ENCODE peak calls at places on chromosome 19, in ten cellular contexts. A is H54, Z is IMR-90, K is prostate gland, L is body of pancreas, I is H1, W is right lobe of liver, D is K562, T is HCT116, J is tibial nerve. S is an unnamed sample.

GRCh38 chr19:41265376-41266153 is 1.4 kb downstream of the HNRNPUL1 start:
- DNase-seq in D (peak; percentile 24), T (no peak), L (peak; percentile 20), K (peak; percentile 26), W (no peak), Z (peak; percentile 37), A (no peak), J (no peak), I (no peak), S (peak; percentile 13)

GRCh38 chr19:4878491-4878968 is 11.1 kb upstream of the PLIN3 start:
- DNase-seq in A (no peak), L (no peak), W (no peak), I (peak; percentile 60), T (no peak), D (no peak), K (no peak), J (no peak), Z (no peak), S (no peak)

GRCh38 chr19:42121666-42122069 is 10.6 kb downstream of the POU2F2 start:
- DNase-seq in K (no peak), W (peak; percentile 65), I (no peak), Z (peak; percentile 88), L (no peak), J (no peak), A (peak; percentile 98), T (no peak), D (no peak), S (peak; percentile 7)

GRCh38 chr19:28785961-28786360 is 427.0 kb downstream of the UQCRFS1 start:
- DNase-seq in T (no peak), W (no peak), K (no peak), L (no peak), I (no peak), A (no peak), Z (no peak), J (no peak), D (no peak), S (no peak)

GRCh38 chr19:37817180-37817911 is 38.0 kb upstream of the ZNF573 start:
- DNase-seq in A (no peak), J (peak; percentile 40), Z (peak; percentile 3), T (no peak), D (no peak), L (peak; percentile 81), K (peak; percentile 63), I (peak; percentile 86), W (peak; percentile 61), S (peak; percentile 95)

GRCh38 chr19:45676851-45677263 is 8.8 kb downstream of the GIPR start:
- DNase-seq in W (no peak), J (no peak), T (no peak), K (no peak), D (no peak), A (no peak), I (peak; percentile 85), L (peak; percentile 64), Z (no peak), S (peak; percentile 16)

GRCh38 chr19:42286349-42287016 is 15.4 kb upstream of the PRR19 start:
- DNase-seq in W (peak; percentile 65), J (no peak), K (no peak), Z (peak; percentile 27), L (peak; percentile 74), T (no peak), D (peak; percentile 52), I (no peak), A (no peak), S (peak; percentile 84)

GRCh38 chr19:13917888-13918406 is 11.9 kb downstream of the CC2D1A start:
- DNase-seq in J (no peak), L (no peak), I (no peak), A (no peak), Z (no peak), T (no peak), W (peak; percentile 91), D (no peak), K (peak; percentile 40), S (no peak)

GRCh38 chr19:41945135-41945766 is 13.9 kb downstream of the RABAC1 start:
- DNase-seq in K (peak; percentile 17), W (no peak), Z (no peak), L (no peak), A (no peak), T (no peak), I (no peak), J (no peak), D (no peak), S (peak; percentile 31)

GRCh38 chr19:41872775-41873647 is 4.1 kb upstream of the CD79A start:
- DNase-seq in T (peak; percentile 63), L (peak; percentile 86), Z (peak; percentile 59), D (peak; percentile 71), W (peak; percentile 83), J (no peak), I (peak; percentile 92), A (peak; percentile 68), K (peak; percentile 75), S (peak; percentile 57)

GRCh38 chr19:35931874-35932202 is 4.3 kb upstream of the LRFN3 start:
- DNase-seq in T (no peak), K (no peak), L (no peak), I (no peak), D (no peak), W (no peak), A (no peak), J (no peak), Z (no peak), S (no peak)

GRCh38 chr19:35935911-35936737 is at the start of gene LRFN3:
- DNase-seq in T (peak; percentile 57), L (peak; percentile 72), J (peak; percentile 38), Z (peak; percentile 66), I (peak; percentile 85), D (peak; percentile 62), W (peak; percentile 72), A (peak; percentile 91), K (peak; percentile 66), S (peak; percentile 71)

GRCh38 chr19:35928507-35928906 is 7.7 kb upstream of the LRFN3 start:
- DNase-seq in L (no peak), T (no peak), W (no peak), I (no peak), A (no peak), J (no peak), K (no peak), D (no peak), Z (no peak), S (peak; percentile 53)

GRCh38 chr19:35932291-35932936 is 3.8 kb upstream of the LRFN3 start:
- DNase-seq in J (no peak), T (no peak), I (no peak), D (no peak), K (no peak), W (no peak), L (no peak), A (no peak), Z (no peak), S (no peak)

GRCh38 chr19:35931161-35931873 is 4.9 kb upstream of the LRFN3 start:
- DNase-seq in I (peak; percentile 95), D (peak; percentile 99), W (peak; percentile 99), T (peak; percentile 99), A (peak; percentile 99), Z (peak; percentile 99), K (peak; percentile 99), L (peak; percentile 100), J (peak; percentile 98), S (peak; percentile 100)
- TF ChIP-seq POLR2A in I (peak; percentile 91), D (peak; percentile 77), W (peak; percentile 91), T (peak; percentile 98), A (peak; percentile 99), Z (peak; percentile 80), K (peak; percentile 89), L (peak; percentile 91), J (peak; percentile 83), S (no peak)

DNA sequence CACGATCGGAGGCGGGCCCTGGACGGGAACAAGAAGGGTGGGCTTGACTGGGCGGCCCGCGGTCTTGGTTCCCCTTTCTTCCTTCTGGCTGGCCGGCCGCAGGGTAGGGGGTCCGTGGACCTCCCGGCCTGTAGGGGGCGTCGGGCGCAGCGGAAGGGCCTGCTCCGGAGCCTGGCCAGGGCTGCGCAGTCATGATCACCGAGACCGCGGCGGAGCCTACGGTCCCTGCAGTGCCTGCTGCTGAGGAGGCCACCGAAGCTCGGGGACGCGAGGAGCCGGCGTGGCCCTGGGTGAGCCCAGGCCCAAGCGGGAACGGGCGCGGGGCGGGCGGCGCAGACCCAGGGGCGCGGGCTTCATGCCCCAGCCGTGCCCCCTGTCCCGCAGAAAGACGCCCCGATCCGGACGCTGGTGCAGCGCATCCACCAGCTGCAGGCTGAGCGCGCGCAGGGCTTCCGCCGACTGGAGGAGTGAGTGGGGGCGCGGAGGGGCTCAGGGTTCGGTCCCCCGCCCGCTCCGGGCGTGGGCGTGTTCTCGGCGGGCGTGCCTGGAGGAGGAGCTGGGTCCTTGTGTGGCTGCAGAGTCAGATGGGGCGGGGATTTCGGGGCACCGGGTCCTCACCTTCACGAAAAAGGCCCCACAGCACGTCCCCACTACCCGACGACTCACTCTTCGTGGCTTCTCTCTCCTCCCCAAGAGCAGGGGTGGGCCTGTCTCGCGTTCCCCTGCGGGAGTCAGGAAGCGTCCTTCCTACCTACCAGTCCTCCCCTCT is at the start of gene REX1BD:
- DNase-seq in K (peak; percentile 58), T (no peak), I (peak; percentile 93), D (peak; percentile 86), A (peak; percentile 78), Z (peak; percentile 68), W (peak; percentile 87), L (peak; percentile 82), J (peak; percentile 55), S (peak; percentile 71)
- TF ChIP-seq POLR2A in K (peak; percentile 31), T (peak; percentile 58), I (peak; percentile 87), D (peak; percentile 91), A (peak; percentile 79), Z (peak; percentile 12), W (peak; percentile 61), L (peak; percentile 60), J (peak; percentile 8), S (peak; percentile 56)

DNA sequence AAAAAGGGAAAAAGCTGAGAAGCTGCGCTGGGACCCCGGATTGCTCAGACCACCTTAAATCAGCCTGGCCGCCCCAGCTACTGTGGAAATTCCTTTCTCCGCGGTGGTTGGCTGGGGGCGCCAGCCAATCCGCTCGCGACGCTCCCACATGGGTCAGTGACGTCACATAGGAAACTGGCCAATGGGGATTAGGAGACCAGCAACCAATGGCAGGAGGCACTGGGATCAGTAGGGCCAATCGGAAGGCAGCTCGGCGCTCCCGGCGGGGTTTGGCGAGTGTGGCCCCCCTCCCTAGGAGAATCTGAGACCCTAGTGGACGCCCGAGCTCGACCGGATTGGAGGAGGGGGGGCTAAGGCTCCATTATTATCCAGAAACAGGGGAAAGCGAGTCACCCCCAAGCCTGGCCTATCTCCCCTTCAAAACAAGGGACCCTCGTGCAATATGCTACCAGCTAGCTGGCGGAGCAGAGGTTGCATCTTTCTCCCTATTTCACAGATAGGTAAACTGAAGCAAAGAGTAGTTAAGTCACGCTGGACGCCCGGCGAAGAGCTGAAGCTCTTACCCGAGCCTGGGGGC is 6.5 kb upstream of the TLE2 start:
- DNase-seq in Z (peak; percentile 99), K (peak; percentile 100), T (peak; percentile 99), L (peak; percentile 99), W (peak; percentile 98), I (peak; percentile 95), D (peak; percentile 100), J (peak; percentile 97), A (peak; percentile 100), S (peak; percentile 99)
- TF ChIP-seq POLR2A in Z (peak; percentile 30), K (peak; percentile 78), T (peak; percentile 28), L (peak; percentile 43), W (peak; percentile 38), I (peak; percentile 58), D (peak; percentile 83), J (peak; percentile 46), A (no peak), S (peak; percentile 61)

DNA sequence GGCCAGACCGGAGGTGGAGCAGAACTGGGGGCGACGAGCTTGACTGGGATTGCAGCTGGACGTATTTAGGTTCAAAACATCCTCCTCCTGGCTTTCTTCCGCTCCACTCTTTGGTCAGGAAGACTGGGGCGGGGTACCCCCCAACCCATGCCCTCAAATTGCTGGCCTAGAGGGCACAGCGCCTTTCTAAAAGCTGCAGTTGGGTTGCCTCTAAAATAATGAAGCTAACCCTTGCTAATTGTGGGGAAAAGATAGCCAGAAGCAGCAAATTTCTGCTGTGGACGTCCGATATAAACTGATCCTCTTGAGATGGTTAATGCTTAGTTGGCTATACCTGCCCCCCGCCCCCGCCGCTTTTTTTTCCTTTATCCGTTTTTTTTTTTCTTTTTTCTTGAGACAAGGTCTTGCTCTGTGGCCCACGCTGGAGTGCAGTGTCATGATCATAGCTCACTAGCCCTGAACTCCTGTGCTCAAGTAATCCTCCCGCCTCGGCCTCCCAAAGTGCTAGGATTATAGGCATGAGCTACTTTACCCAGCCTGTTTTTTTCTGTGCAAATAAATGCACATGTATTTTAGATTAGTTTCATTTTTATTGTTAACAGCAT is 759 bp upstream of the CHERP start:
- DNase-seq in L (no peak), W (no peak), T (no peak), D (no peak), I (no peak), K (no peak), J (no peak), A (no peak), Z (no peak), S (no peak)
- TF ChIP-seq POLR2A in L (no peak), W (no peak), T (no peak), D (no peak), I (no peak), K (no peak), J (no peak), A (no peak), Z (no peak), S (no peak)

S was measured in thyroid gland.